ENCODE peak calls at places on chromosomes 11 and 22, in ten cellular contexts. B is endothelial cell, X is upper lobe of right lung, U is coronary artery, A is GM13977, D is HL-60, I is PC-3, N is lower leg skin, R is astrocyte of the spinal cord, G is cardiac muscle cell. Y is an unnamed sample.

GRCh38 chr22:48051796-48052620 is 1289.6 kb downstream of the TBC1D22A start:
- DNase-seq in B (no peak), X (peak), U (no peak), A (no peak), D (no peak), I (no peak), N (peak), R (no peak), G (no peak), Y (no peak)

GRCh38 chr22:35510481-35510934 is 30.1 kb upstream of the RASD2 start:
- DNase-seq in B (no peak), X (no peak), U (no peak), A (no peak), D (no peak), I (no peak), N (no peak), R (no peak), G (no peak), Y (no peak)

GRCh38 chr11:2237457-2238238 is 32.7 kb downstream of the ASCL2 start:
- DNase-seq in B (no peak), X (no peak), U (no peak), A (no peak), D (no peak), I (no peak), N (no peak), R (no peak), G (no peak), Y (no peak)

GRCh38 chr22:19769393-19769715 is 8.8 kb downstream of the TBX1 start:
- DNase-seq in B (no peak), X (no peak), U (no peak), A (no peak), D (no peak), I (no peak), N (no peak), R (no peak), G (no peak), Y (no peak)

GRCh38 chr11:1877211-1878133 is 14.2 kb downstream of the PRR33 start:
- DNase-seq in B (no peak), X (peak), U (peak), A (no peak), D (no peak), I (peak), N (peak), R (peak), G (no peak), Y (no peak)

GRCh38 chr22:50302564-50302963 is 4.9 kb downstream of the PLXNB2 start:
- DNase-seq in B (no peak), X (no peak), U (no peak), A (no peak), D (no peak), I (no peak), N (no peak), R (no peak), G (peak), Y (no peak)

GRCh38 chr11:94133752-94134151 is 5.1 kb downstream of the PANX1 start:
- DNase-seq in B (no peak), X (no peak), U (no peak), A (no peak), D (no peak), I (no peak), N (no peak), R (no peak), G (no peak), Y (no peak)

GRCh38 chr11:34680918-34681554 is 60.1 kb downstream of the EHF start:
- DNase-seq in B (no peak), X (no peak), U (no peak), A (no peak), D (no peak), I (peak), N (no peak), R (peak), G (no peak), Y (no peak)

GRCh38 chr22:46025973-46026906 is 49.3 kb upstream of the WNT7B start:
- DNase-seq in B (no peak), X (peak), U (peak), A (no peak), D (no peak), I (no peak), N (no peak), R (no peak), G (no peak), Y (no peak)

GRCh38 chr22:19834599-19834998 is 20.1 kb downstream of the GNB1L start:
- DNase-seq in B (no peak), X (no peak), U (no peak), A (no peak), D (no peak), I (no peak), N (no peak), R (no peak), G (no peak), Y (no peak)

GRCh38 chr11:36509265-36509664 is 807 bp downstream of the TRAF6 start:
- DNase-seq in B (peak), X (no peak), U (no peak), A (no peak), D (no peak), I (peak), N (no peak), R (peak), G (peak), Y (no peak)

GRCh38 chr11:119567667-119568582 is 145.0 kb upstream of the THY1 start:
- DNase-seq in B (no peak), X (no peak), U (no peak), A (no peak), D (no peak), I (peak), N (no peak), R (peak), G (peak), Y (peak)

GRCh38 chr11:17366491-17366890 is 14.9 kb downstream of the NCR3LG1 start:
- DNase-seq in B (no peak), X (no peak), U (no peak), A (no peak), D (no peak), I (no peak), N (no peak), R (no peak), G (no peak), Y (no peak)

GRCh38 chr22:24434472-24435322 is 7.3 kb downstream of the ADORA2A start:
- DNase-seq in B (no peak), X (peak), U (peak), A (peak), D (peak), I (no peak), N (peak), R (no peak), G (no peak), Y (peak)

GRCh38 chr11:112965601-112966125 is 4.4 kb downstream of the NCAM1 start:
- DNase-seq in B (no peak), X (no peak), U (no peak), A (no peak), D (no peak), I (no peak), N (no peak), R (no peak), G (peak), Y (no peak)

GRCh38 chr11:27055065-27055682 is 14.6 kb downstream of the BBOX1 start:
- DNase-seq in B (no peak), X (no peak), U (no peak), A (no peak), D (no peak), I (peak), N (no peak), R (peak), G (peak), Y (no peak)

GRCh38 chr11:68970921-68971636 is 9.7 kb downstream of the MRGPRD start:
- DNase-seq in B (no peak), X (peak), U (peak), A (no peak), D (no peak), I (no peak), N (peak), R (no peak), G (no peak), Y (no peak)

DNA sequence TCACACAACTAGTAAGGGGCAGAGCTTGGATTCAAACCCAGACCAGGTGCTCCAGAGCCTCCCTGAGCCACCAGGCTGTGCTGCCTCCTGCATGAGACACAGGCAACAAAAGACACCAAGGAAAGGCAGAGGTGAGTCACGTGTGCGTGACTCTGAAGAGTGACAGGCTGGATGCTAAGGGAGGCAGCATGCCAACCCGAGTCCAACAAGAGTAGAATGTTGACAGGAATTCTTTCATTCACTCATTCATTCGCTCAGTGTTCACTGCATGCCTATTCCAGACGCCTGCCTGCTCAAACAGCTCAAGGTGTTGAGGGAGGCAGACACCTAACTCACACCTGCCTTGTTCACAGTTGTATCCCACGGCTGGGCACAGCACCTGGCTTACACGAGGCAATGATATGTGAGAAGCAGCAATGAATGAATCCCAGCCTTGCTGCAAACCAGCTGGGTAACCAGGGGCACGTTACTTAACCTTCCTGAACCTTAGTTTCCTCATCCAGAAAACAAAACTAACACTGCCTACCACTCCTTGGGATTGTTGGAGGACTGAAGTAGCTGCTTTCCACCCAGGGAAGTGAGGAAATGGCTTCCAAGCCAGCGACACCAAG is 73.8 kb upstream of the ARFGAP3 start:
- DNase-seq in B (no peak), X (peak), U (no peak), A (no peak), D (no peak), I (peak), N (no peak), R (no peak), G (no peak), Y (peak)
- TF ChIP-seq CTCF in B (no peak), X (no peak), U (no peak), A (peak), D (no peak), I (peak), N (no peak), R (peak), G (no peak), Y (peak)

DNA sequence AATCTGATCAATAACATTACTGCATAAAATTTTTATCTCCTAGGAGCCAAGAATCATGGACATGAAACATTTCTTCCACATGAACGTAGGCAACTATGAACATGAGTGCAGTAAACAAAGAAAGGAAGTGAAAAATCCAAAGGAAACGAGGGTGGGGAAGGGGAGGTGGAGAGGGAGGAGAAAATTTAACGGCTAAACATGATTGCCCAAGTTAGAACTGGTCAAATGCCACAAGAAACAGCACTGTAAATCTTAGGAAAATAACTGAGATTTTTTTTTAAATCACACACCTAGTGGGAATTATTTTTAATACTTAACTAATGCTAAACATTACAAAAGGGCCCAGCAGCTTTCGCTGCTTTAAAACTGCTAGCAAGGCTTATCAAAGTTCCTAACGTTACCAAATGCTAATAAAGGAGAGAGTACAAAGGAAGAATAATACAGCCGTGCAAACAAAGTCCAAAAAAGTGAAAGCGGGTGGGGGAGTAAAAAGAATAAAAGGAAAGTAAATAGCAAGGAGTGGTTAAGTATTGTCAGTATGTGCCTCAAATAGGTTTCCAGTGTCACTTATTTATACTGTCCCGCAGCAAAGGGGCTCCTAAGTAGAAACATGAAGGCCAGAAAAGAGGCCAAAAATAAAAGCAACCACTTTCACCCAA is 13.7 kb downstream of the NARS2 start:
- DNase-seq in B (peak), X (no peak), U (no peak), A (no peak), D (peak), I (peak), N (no peak), R (peak), G (no peak), Y (no peak)
- TF ChIP-seq CTCF in B (no peak), X (no peak), U (no peak), A (no peak), D (no peak), I (no peak), N (no peak), R (no peak), G (no peak), Y (no peak)

GRCh38 chr22:37636186-37636948 is 3.1 kb upstream of the SH3BP1 start:
- DNase-seq in B (no peak), X (no peak), U (no peak), A (peak), D (no peak), I (no peak), N (no peak), R (peak), G (no peak), Y (peak)

GRCh38 chr22:37639771-37640590 is 512 bp downstream of the SH3BP1 start:
- DNase-seq in B (no peak), X (no peak), U (no peak), A (peak), D (peak), I (no peak), N (no peak), R (no peak), G (no peak), Y (no peak)

GRCh38 chr22:37636949-37637273 is 2.6 kb upstream of the SH3BP1 start:
- DNase-seq in B (no peak), X (no peak), U (no peak), A (no peak), D (no peak), I (no peak), N (no peak), R (no peak), G (no peak), Y (no peak)

GRCh38 chr22:37639070-37639760 is at the start of gene SH3BP1:
- DNase-seq in B (peak), X (peak), U (no peak), A (peak), D (no peak), I (peak), N (no peak), R (no peak), G (peak), Y (peak)

DNA sequence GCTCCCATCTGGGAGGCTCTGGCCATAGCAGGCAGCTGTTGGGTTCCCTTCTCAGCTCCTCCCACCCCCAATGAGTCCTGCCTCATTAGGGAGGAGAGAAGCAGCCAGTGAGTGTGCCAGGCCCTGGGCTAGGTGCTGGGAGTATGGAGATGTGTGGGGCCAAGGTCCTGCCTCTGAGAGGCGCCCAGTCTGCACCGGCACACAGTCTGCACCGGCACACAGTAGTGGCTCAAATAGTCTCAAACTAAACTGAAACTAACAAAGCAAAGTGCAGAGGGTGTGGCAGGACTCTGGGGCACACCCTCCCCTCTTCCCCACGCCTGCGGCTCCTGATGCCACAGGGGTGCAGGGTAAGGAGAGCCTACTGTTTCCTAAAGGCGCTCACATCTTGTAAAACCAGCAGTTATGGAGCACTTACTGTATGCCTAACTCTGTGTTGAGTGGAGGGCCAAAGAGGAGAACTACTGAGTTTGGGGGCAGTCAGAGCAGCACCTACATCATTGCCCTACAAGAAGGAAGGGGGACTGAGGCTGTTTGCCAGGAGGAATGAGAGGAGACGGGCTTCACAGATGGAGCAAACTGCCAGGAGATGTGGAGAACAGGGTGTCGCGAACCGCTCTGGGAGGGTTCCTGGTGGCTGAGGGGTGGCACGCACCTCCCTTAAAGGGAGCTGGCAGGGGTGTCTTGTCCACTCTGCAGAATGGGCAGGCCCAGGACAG is 959 bp upstream of the SH3BP1 start:
- DNase-seq in B (no peak), X (no peak), U (no peak), A (no peak), D (no peak), I (no peak), N (no peak), R (no peak), G (no peak), Y (no peak)
- TF ChIP-seq CTCF in B (no peak), X (no peak), U (no peak), A (no peak), D (no peak), I (no peak), N (no peak), R (no peak), G (no peak), Y (no peak)

DNA sequence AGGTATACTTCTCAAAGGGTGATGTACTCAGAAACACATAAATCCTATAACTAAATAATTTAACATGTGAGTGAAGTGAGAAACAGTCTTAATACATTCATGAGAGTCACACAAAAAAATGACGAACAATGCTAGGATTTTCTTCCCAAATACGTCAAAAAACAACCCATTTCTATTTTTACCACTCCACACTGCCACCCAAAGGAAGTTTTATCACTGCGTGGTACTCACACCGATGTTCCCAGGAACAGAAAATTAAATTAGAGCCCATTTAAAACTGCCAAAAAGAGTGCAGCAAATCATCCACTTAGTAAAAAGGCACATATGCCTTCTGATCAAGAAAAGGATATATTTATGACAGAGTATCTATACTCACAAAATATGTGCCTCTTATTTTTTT is 710.9 kb upstream of the FAT3 start:
- DNase-seq in B (no peak), X (no peak), U (no peak), A (no peak), D (no peak), I (peak), N (no peak), R (no peak), G (no peak), Y (no peak)
- TF ChIP-seq CTCF in B (no peak), X (no peak), U (no peak), A (no peak), D (no peak), I (peak), N (no peak), R (peak), G (no peak), Y (no peak)